ENCODE peak calls at places on chromosome 22, in eight cellular contexts. Q is omental fat pad, T is aorta, W is WTC11, S is non-pigmented ciliary epithelial cell, C is hypothalamus, H is GM12892, G is NCI-H1092. Y is an unnamed sample.

GRCh38 chr22:23237201-23237798 is 57.0 kb downstream of the BCR start:
- DNase-seq in T (peak), G (peak), S (no peak), Q (no peak), H (no peak), W (peak), C (no peak), Y (peak)

GRCh38 chr22:30013201-30013600 is 67.1 kb upstream of the HORMAD2 start:
- DNase-seq in H (no peak), C (no peak), G (no peak), Q (no peak), W (no peak), S (no peak), T (no peak), Y (no peak)

GRCh38 chr22:21837184-21837979 is 30.1 kb downstream of the MAPK1 start:
- DNase-seq in S (peak), T (no peak), H (no peak), W (no peak), C (no peak), Q (no peak), G (no peak), Y (no peak)

GRCh38 chr22:46027219-46028068 is 50.5 kb upstream of the WNT7B start:
- DNase-seq in W (peak), C (peak), G (no peak), S (no peak), T (peak), H (no peak), Q (peak), Y (peak)

GRCh38 chr22:40300884-40301672 is 45.2 kb upstream of the ADSL start:
- DNase-seq in G (no peak), T (no peak), W (no peak), H (no peak), S (no peak), Q (no peak), C (no peak), Y (no peak)

GRCh38 chr22:26479043-26479791 is 4.4 kb downstream of the HPS4 start:
- DNase-seq in W (no peak), T (no peak), Q (no peak), S (no peak), G (no peak), H (no peak), C (no peak), Y (no peak)

GRCh38 chr22:26017932-26018331 is 151.3 kb upstream of the SEZ6L start:
- DNase-seq in Q (no peak), G (no peak), T (no peak), S (no peak), C (no peak), W (no peak), H (no peak), Y (no peak)

GRCh38 chr22:36355362-36355761 is 32.4 kb downstream of the MYH9 start:
- DNase-seq in C (no peak), T (no peak), Q (no peak), W (no peak), S (no peak), G (no peak), H (no peak), Y (no peak)

GRCh38 chr22:45602824-45603301 is 68.8 kb upstream of the ATXN10 start:
- DNase-seq in S (no peak), C (peak), H (no peak), Q (no peak), G (no peak), W (peak), T (no peak), Y (no peak)

GRCh38 chr22:17969732-17970131 is 54.6 kb downstream of the MICAL3 start:
- DNase-seq in T (no peak), Q (no peak), W (no peak), C (no peak), S (peak), H (no peak), G (no peak), Y (no peak)

GRCh38 chr22:48920776-48921241 is 906.9 kb downstream of the BRD1 start:
- DNase-seq in T (peak), Q (no peak), W (no peak), G (peak), S (no peak), H (no peak), C (peak), Y (peak)

GRCh38 chr22:48574776-48575566 is 1252.7 kb downstream of the BRD1 start:
- DNase-seq in W (peak), H (no peak), G (no peak), C (peak), T (no peak), Q (no peak), S (no peak), Y (no peak)

GRCh38 chr22:17772249-17772962 is 1.9 kb downstream of the BID start:
- DNase-seq in T (no peak), H (no peak), G (no peak), Q (no peak), W (no peak), C (no peak), S (no peak), Y (no peak)

GRCh38 chr22:36541831-36542391 is 12.9 kb upstream of the EIF3D start:
- DNase-seq in Q (no peak), G (no peak), C (no peak), H (no peak), T (no peak), W (no peak), S (peak), Y (peak)

GRCh38 chr22:19871845-19872778 is 17.4 kb upstream of the GNB1L start:
- DNase-seq in C (no peak), W (no peak), S (no peak), H (no peak), T (peak), G (no peak), Q (peak), Y (no peak)

GRCh38 chr22:21755855-21756284 is 20.3 kb upstream of the YPEL1 start:
- DNase-seq in Q (no peak), T (peak), C (no peak), W (no peak), S (peak), G (no peak), H (no peak), Y (no peak)